ENCODE peak calls at places on chromosome X, in four cellular contexts. K is Panc1, E is K562, F is HepG2. V is an unnamed sample.

GRCh38 chrX:49058794-49059193 is at the start of gene CCDC120:
- DNase-seq in F (no peak), E (no peak), K (no peak), V (no peak)

GRCh38 chrX:115499112-115499805 is 61.7 kb upstream of the PLS3 start:
- DNase-seq in K (no peak), F (no peak), E (no peak), V (no peak)

GRCh38 chrX:22855693-22856092 is 144.1 kb upstream of the DDX53 start:
- DNase-seq in K (no peak), E (no peak), F (peak; percentile 0), V (no peak)

GRCh38 chrX:21770631-21771321 is 12.9 kb upstream of the SMPX start:
- DNase-seq in E (peak; percentile 2), K (no peak), F (peak; percentile 58), V (peak; percentile 45)

GRCh38 chrX:136823175-136823574 is 42.4 kb upstream of the ARHGEF6 start:
- DNase-seq in E (no peak), K (peak; percentile 22), F (no peak), V (no peak)

GRCh38 chrX:150062292-150063137 is 124.2 kb upstream of the EOLA2 start:
- DNase-seq in F (no peak), E (no peak), K (no peak), V (no peak)

GRCh38 chrX:18702362-18703195 is 4.9 kb upstream of the PPEF1 start:
- DNase-seq in E (no peak), F (no peak), K (no peak), V (no peak)

GRCh38 chrX:68060506-68061205 is 372.6 kb downstream of the OPHN1 start:
- DNase-seq in F (no peak), K (no peak), E (no peak), V (no peak)

GRCh38 chrX:47831788-47832187 is 4.9 kb upstream of the ZNF81 start:
- DNase-seq in E (peak; percentile 67), F (peak; percentile 29), K (peak; percentile 28), V (peak; percentile 19)

GRCh38 chrX:123976671-123977316 is 15.3 kb downstream of the STAG2 start:
- DNase-seq in K (no peak), F (peak; percentile 31), E (peak; percentile 53), V (no peak)

GRCh38 chrX:24190500-24191156 is 41.1 kb downstream of the ZFX start:
- DNase-seq in K (no peak), F (peak; percentile 87), E (no peak), V (no peak)

GRCh38 chrX:34382416-34382815 is 250.3 kb upstream of the FAM47A start:
- DNase-seq in K (no peak), E (no peak), F (no peak), V (no peak)

GRCh38 chrX:131739823-131740222 is 195.9 kb downstream of the OR13H1 start:
- DNase-seq in F (peak; percentile 0), E (peak; percentile 7), K (no peak), V (no peak)

GRCh38 chrX:16138108-16138427 is 14.7 kb downstream of the GRPR start:
- DNase-seq in F (peak; percentile 1), K (no peak), E (peak; percentile 20), V (peak; percentile 12)

GRCh38 chrX:34381241-34381640 is 249.1 kb upstream of the FAM47A start:
- DNase-seq in F (no peak), K (no peak), E (no peak), V (no peak)

GRCh38 chrX:73943572-73943899 is 360.4 kb upstream of the ZCCHC13 start:
- DNase-seq in E (no peak), K (no peak), F (no peak), V (no peak)

GRCh38 chrX:148661035-148661434 is 160.6 kb downstream of the AFF2 start:
- DNase-seq in E (no peak), K (peak; percentile 1), F (no peak), V (no peak)

GRCh38 chrX:69070949-69071650 is 94.2 kb downstream of the PJA1 start:
- DNase-seq in E (no peak), K (no peak), F (no peak), V (no peak)

GRCh38 chrX:31633349-31633748 is 561.5 kb upstream of the FTHL17 start:
- DNase-seq in F (no peak), K (no peak), E (no peak), V (no peak)

GRCh38 chrX:103758555-103758954 is 18.1 kb upstream of the PLP1 start:
- DNase-seq in F (no peak), E (no peak), K (no peak), V (no peak)

GRCh38 chrX:134006484-134007161 is 21.2 kb upstream of the GPC3 start:
- DNase-seq in E (no peak), F (peak; percentile 89), K (no peak), V (no peak)

GRCh38 chrX:22952011-22952410 is 47.7 kb upstream of the DDX53 start:
- DNase-seq in F (no peak), K (no peak), E (peak; percentile 41), V (no peak)

GRCh38 chrX:133413218-133413925 is 1.9 kb downstream of the GPC4 start:
- DNase-seq in E (no peak), K (no peak), F (no peak), V (no peak)

GRCh38 chrX:134761788-134762187 is 103.5 kb upstream of the PLAC1 start:
- DNase-seq in K (no peak), E (peak; percentile 23), F (peak; percentile 2), V (no peak)

GRCh38 chrX:17521871-17522693 is 147.1 kb downstream of the NHS start:
- DNase-seq in K (no peak), F (no peak), E (peak; percentile 1), V (peak; percentile 16)

GRCh38 chrX:131262738-131263679 is 26.1 kb downstream of the IGSF1 start:
- DNase-seq in F (peak; percentile 35), K (no peak), E (peak; percentile 70), V (peak; percentile 16)

GRCh38 chrX:37453821-37454220 is 104.7 kb downstream of the PRRG1 start:
- DNase-seq in K (no peak), E (no peak), F (no peak), V (no peak)

GRCh38 chrX:37455381-37455780 is 106.2 kb downstream of the PRRG1 start:
- DNase-seq in F (no peak), K (no peak), E (no peak), V (no peak)

GRCh38 chrX:37454537-37455285 is 105.5 kb downstream of the PRRG1 start:
- DNase-seq in K (peak; percentile 28), E (no peak), F (no peak), V (peak; percentile 73)
- TF ChIP-seq TCF7L2 in K (no peak), E (no peak), F (no peak), V (no peak)

DNA sequence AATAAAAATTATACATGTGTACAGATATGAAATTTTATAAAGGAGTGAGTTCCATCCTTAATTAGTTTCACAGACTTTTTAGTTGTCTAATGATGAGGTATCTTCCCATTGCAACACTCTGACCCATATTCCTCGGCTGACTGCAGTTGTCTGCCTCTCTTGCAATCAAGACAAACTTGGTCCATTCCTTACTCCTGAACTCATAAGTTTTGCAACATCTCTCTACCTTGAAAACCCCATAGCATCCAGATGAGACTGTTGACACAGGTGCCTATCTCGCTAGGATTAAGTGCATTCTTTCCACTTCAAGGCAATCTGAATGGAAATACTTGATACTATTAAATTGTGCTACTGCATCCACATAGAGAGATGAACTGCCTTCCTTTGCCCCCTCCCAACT is 2.3 kb downstream of the XKRX start:
- DNase-seq in K (no peak), E (no peak), F (no peak), V (no peak)
- TF ChIP-seq TCF7L2 in K (no peak), E (no peak), F (no peak), V (no peak)

GRCh38 chrX:9337056-9337455 is 127.8 kb upstream of the TBL1X start:
- DNase-seq in K (no peak), F (no peak), E (no peak), V (no peak)
- TF ChIP-seq TCF7L2 in K (no peak), F (no peak), E (no peak), V (no peak)

DNA sequence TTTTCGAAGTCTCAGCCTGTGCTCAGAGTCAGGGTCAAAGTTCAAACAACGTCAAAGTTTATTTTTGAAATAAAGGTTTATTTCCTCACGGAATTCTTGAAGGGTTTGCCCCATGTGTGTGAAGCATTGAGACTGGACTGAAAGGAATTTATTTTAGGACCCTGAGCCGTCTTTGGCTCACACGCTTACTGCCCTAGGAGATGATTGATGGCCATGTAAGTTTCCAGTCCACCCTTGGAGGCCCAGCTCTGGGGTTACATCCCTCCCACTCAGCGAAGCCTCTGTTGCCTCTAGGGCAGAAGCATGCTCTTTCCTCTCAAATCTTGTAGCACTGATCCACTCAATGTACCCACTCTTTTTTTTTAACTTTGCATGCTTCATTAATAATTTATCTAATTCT is 4.5 kb upstream of the NHSL2 start:
- DNase-seq in F (no peak), E (no peak), K (no peak), V (no peak)
- TF ChIP-seq TCF7L2 in F (no peak), E (no peak), K (no peak), V (no peak)

GRCh38 chrX:71660562-71661416 is 6.6 kb upstream of the LOC101059915 start:
- DNase-seq in E (no peak), K (no peak), F (no peak), V (no peak)

GRCh38 chrX:71659959-71660358 is 7.4 kb upstream of the LOC101059915 start:
- DNase-seq in K (no peak), E (no peak), F (no peak), V (no peak)

GRCh38 chrX:71653344-71653743 is 14.0 kb upstream of the LOC101059915 start:
- DNase-seq in K (no peak), F (no peak), E (no peak), V (no peak)

GRCh38 chrX:71659342-71659741 is 8.0 kb upstream of the LOC101059915 start:
- DNase-seq in E (no peak), K (no peak), F (no peak), V (no peak)

GRCh38 chrX:71657267-71657666 is 10.1 kb upstream of the LOC101059915 start:
- DNase-seq in F (no peak), K (no peak), E (peak; percentile 9), V (no peak)
- TF ChIP-seq TCF7L2 in F (no peak), K (no peak), E (no peak), V (no peak)

DNA sequence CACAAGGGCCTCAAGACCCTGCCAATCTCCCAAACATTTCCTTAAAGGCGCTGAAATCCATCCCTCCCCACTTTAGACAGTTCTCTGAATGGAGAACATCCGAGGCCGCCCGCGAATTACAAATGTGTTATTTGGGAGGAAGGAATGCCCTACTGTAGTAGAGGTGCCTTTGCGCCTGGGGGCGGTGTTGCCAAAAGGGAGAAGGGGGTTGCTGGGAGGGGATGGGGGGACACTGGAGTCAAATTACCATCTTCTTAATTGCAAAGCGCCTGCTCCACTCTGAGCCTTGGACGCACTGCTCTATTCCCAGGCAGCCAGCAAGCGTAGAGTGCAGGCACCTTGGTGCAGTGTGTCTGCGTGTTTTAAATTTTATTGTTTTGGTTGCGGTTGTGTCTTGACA is 2.7 kb downstream of the TMEM255A start:
- DNase-seq in K (no peak), F (no peak), E (no peak), V (no peak)
- TF ChIP-seq TCF7L2 in K (no peak), F (no peak), E (no peak), V (no peak)

GRCh38 chrX:39767446-39767845 is 330.3 kb downstream of the BCOR start:
- DNase-seq in K (no peak), E (no peak), F (no peak), V (no peak)

GRCh38 chrX:39766882-39767281 is 330.9 kb downstream of the BCOR start:
- DNase-seq in K (no peak), F (no peak), E (no peak), V (no peak)

GRCh38 chrX:39769748-39770147 is 328.0 kb downstream of the BCOR start:
- DNase-seq in E (no peak), K (no peak), F (no peak), V (no peak)

GRCh38 chrX:39764441-39764914 is 333.3 kb downstream of the BCOR start:
- DNase-seq in K (no peak), F (no peak), E (no peak), V (no peak)

GRCh38 chrX:39766085-39766726 is 331.6 kb downstream of the BCOR start:
- DNase-seq in K (no peak), E (no peak), F (no peak), V (no peak)
- TF ChIP-seq TCF7L2 in K (no peak), E (no peak), F (no peak), V (no peak)